ENCODE peak calls at places on chromosomes 12 and 14, in four cellular contexts. One of them, this sample, is unnamed.

GRCh38 chr12:24711609-24712008 is 237.3 kb downstream of the BCAT1 start:
- DNase-seq in thoracic aorta: no peak
- DNase-seq in foreskin fibroblast: no peak
- DNase-seq in hepatocyte: no peak
- DNase-seq in this sample: no peak

GRCh38 chr14:32709072-32709471 is 229.6 kb upstream of the NPAS3 start:
- DNase-seq in foreskin fibroblast: peak
- DNase-seq in hepatocyte: peak
- DNase-seq in thoracic aorta: no peak
- DNase-seq in this sample: peak

GRCh38 chr12:80195143-80195726 is 95.9 kb downstream of the OTOGL start:
- DNase-seq in thoracic aorta: no peak
- DNase-seq in foreskin fibroblast: peak
- DNase-seq in hepatocyte: peak
- DNase-seq in this sample: no peak

GRCh38 chr14:29521526-29522137 is 406.0 kb downstream of the PRKD1 start:
- DNase-seq in thoracic aorta: no peak
- DNase-seq in hepatocyte: peak
- DNase-seq in foreskin fibroblast: no peak
- DNase-seq in this sample: no peak

GRCh38 chr14:102344485-102344884 is 18.2 kb downstream of the CINP start:
- DNase-seq in foreskin fibroblast: no peak
- DNase-seq in hepatocyte: no peak
- DNase-seq in thoracic aorta: no peak
- DNase-seq in this sample: no peak

GRCh38 chr12:92463171-92463570 is 239.6 kb upstream of the PLEKHG7 start:
- DNase-seq in thoracic aorta: no peak
- DNase-seq in foreskin fibroblast: no peak
- DNase-seq in hepatocyte: no peak
- DNase-seq in this sample: no peak

GRCh38 chr12:124681779-124682391 is 114.5 kb upstream of the NCOR2 start:
- DNase-seq in foreskin fibroblast: peak
- DNase-seq in thoracic aorta: no peak
- DNase-seq in hepatocyte: no peak
- DNase-seq in this sample: peak

GRCh38 chr14:35122696-35123387 is 490 bp downstream of the PRORP start:
- DNase-seq in hepatocyte: peak
- DNase-seq in thoracic aorta: no peak
- DNase-seq in foreskin fibroblast: peak
- DNase-seq in this sample: peak

GRCh38 chr14:85447883-85448282 is 82.1 kb upstream of the FLRT2 start:
- DNase-seq in thoracic aorta: no peak
- DNase-seq in foreskin fibroblast: no peak
- DNase-seq in hepatocyte: no peak
- DNase-seq in this sample: no peak

GRCh38 chr12:87756721-87757120 is 272.5 kb downstream of the C12orf50 start:
- DNase-seq in thoracic aorta: no peak
- DNase-seq in hepatocyte: no peak
- DNase-seq in foreskin fibroblast: no peak
- DNase-seq in this sample: no peak

GRCh38 chr12:54032627-54033100 is at the start of gene HOXC5:
- DNase-seq in hepatocyte: peak
- DNase-seq in foreskin fibroblast: peak
- DNase-seq in thoracic aorta: no peak
- DNase-seq in this sample: no peak

GRCh38 chr12:94561943-94562411 is 88.4 kb downstream of the TMCC3 start:
- DNase-seq in thoracic aorta: no peak
- DNase-seq in hepatocyte: no peak
- DNase-seq in foreskin fibroblast: peak
- DNase-seq in this sample: no peak

GRCh38 chr14:104114421-104115130 is 23.8 kb upstream of the KIF26A start:
- DNase-seq in thoracic aorta: no peak
- DNase-seq in hepatocyte: no peak
- DNase-seq in foreskin fibroblast: no peak
- DNase-seq in this sample: peak

GRCh38 chr14:78904094-78904493 is 733.9 kb downstream of the NRXN3 start:
- DNase-seq in hepatocyte: no peak
- DNase-seq in thoracic aorta: no peak
- DNase-seq in foreskin fibroblast: no peak
- DNase-seq in this sample: no peak

GRCh38 chr12:47942327-47943230 is 20.8 kb upstream of the TMEM106C start:
- DNase-seq in foreskin fibroblast: no peak
- DNase-seq in thoracic aorta: no peak
- DNase-seq in hepatocyte: no peak
- DNase-seq in this sample: peak

GRCh38 chr12:111211910-111212757 is 156.8 kb downstream of the PHETA1 start:
- DNase-seq in hepatocyte: peak
- DNase-seq in foreskin fibroblast: no peak
- DNase-seq in thoracic aorta: no peak
- DNase-seq in this sample: no peak

GRCh38 chr12:90499793-90500192 is 455.2 kb downstream of the CCER1 start:
- DNase-seq in hepatocyte: peak
- DNase-seq in foreskin fibroblast: no peak
- DNase-seq in thoracic aorta: no peak
- DNase-seq in this sample: no peak

GRCh38 chr14:65832431-65833253 is 420.1 kb downstream of the FUT8 start:
- DNase-seq in foreskin fibroblast: no peak
- DNase-seq in thoracic aorta: no peak
- DNase-seq in hepatocyte: no peak
- DNase-seq in this sample: no peak

GRCh38 chr14:103743691-103744090 is 28.1 kb downstream of the ZFYVE21 start:
- DNase-seq in thoracic aorta: no peak
- DNase-seq in hepatocyte: peak
- DNase-seq in foreskin fibroblast: no peak
- DNase-seq in this sample: peak

GRCh38 chr12:28409892-28410291 is 219.6 kb downstream of the CCDC91 start:
- DNase-seq in hepatocyte: no peak
- DNase-seq in thoracic aorta: no peak
- DNase-seq in foreskin fibroblast: peak
- DNase-seq in this sample: no peak

GRCh38 chr12:87163122-87163521 is 866.1 kb downstream of the C12orf50 start:
- DNase-seq in hepatocyte: no peak
- DNase-seq in thoracic aorta: no peak
- DNase-seq in foreskin fibroblast: no peak
- DNase-seq in this sample: no peak

GRCh38 chr12:32437095-32437515 is 37.7 kb downstream of the FGD4 start:
- DNase-seq in hepatocyte: peak
- DNase-seq in foreskin fibroblast: peak
- DNase-seq in thoracic aorta: no peak
- DNase-seq in this sample: no peak

GRCh38 chr12:80580254-80580653 is 127.2 kb upstream of the MYF6 start:
- DNase-seq in hepatocyte: no peak
- DNase-seq in foreskin fibroblast: peak
- DNase-seq in thoracic aorta: no peak
- DNase-seq in this sample: no peak

GRCh38 chr12:54028324-54029201 is at the start of gene HOXC6:
- DNase-seq in hepatocyte: peak
- DNase-seq in thoracic aorta: no peak
- DNase-seq in foreskin fibroblast: no peak
- DNase-seq in this sample: no peak

GRCh38 chr12:80325167-80325959 is 118.7 kb upstream of the PTPRQ start:
- DNase-seq in foreskin fibroblast: peak
- DNase-seq in thoracic aorta: no peak
- DNase-seq in hepatocyte: no peak
- DNase-seq in this sample: no peak

GRCh38 chr14:77340389-77340788 is 19.6 kb downstream of the GSTZ1 start:
- DNase-seq in foreskin fibroblast: no peak
- DNase-seq in hepatocyte: no peak
- DNase-seq in thoracic aorta: no peak
- DNase-seq in this sample: no peak

GRCh38 chr12:11812558-11813421 is 163.3 kb downstream of the ETV6 start:
- DNase-seq in thoracic aorta: no peak
- DNase-seq in foreskin fibroblast: no peak
- DNase-seq in hepatocyte: peak
- DNase-seq in this sample: no peak

GRCh38 chr12:76555226-76555767 is 4.3 kb downstream of the OSBPL8 start:
- DNase-seq in hepatocyte: no peak
- DNase-seq in foreskin fibroblast: no peak
- DNase-seq in thoracic aorta: no peak
- DNase-seq in this sample: no peak

GRCh38 chr12:49331360-49332222 is 5.4 kb downstream of the C1QL4 start:
- DNase-seq in foreskin fibroblast: peak
- DNase-seq in thoracic aorta: no peak
- DNase-seq in hepatocyte: peak
- DNase-seq in this sample: no peak

GRCh38 chr12:48128800-48129199 is 9.6 kb downstream of the PFKM start:
- DNase-seq in foreskin fibroblast: no peak
- DNase-seq in thoracic aorta: no peak
- DNase-seq in hepatocyte: no peak
- DNase-seq in this sample: no peak

GRCh38 chr14:103561381-103562134 is 899 bp downstream of the BAG5 start:
- DNase-seq in thoracic aorta: no peak
- DNase-seq in foreskin fibroblast: peak
- DNase-seq in hepatocyte: peak
- DNase-seq in this sample: no peak

GRCh38 chr12:50620050-50620974 is 115.5 kb downstream of the DIP2B start:
- DNase-seq in hepatocyte: peak
- DNase-seq in thoracic aorta: no peak
- DNase-seq in foreskin fibroblast: peak
- DNase-seq in this sample: no peak
- TF ChIP-seq CTCF in hepatocyte: no peak
- TF ChIP-seq CTCF in thoracic aorta: no peak
- TF ChIP-seq CTCF in foreskin fibroblast: no peak
- TF ChIP-seq CTCF in this sample: no peak

DNA sequence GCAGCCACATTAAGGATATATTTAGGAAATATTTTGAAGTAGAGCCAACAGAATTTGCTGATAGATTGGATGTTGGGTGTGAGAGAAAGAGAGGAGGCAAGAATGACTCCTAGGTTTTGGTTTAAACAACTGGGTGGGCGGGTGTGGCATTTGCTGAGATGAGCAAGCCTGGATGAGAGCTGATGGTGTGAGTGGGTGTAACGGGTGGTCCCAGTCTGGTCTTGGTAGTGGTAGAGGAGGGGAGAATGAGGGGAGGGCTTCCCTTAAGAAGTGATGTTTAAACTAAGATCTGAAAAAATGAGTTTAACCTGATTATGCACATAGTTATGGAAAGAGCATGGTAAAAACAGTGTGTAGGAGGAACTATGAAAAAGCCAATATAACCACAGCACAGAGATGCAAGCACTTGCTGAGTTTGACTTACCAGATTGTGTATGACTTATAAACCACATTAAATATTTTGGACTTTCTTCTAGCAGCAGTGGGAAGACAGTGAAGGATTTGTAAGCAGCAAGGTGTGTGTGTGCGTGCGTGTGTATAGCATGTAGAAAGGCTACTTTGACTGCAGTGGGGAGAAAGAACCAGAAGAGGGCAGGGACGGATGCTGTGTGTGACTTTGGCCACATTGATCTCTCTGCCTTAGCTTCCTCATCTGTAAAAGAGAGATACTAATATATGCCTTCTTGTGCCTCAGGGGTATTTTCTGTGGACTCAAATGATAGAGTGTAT is 139.7 kb downstream of the PRIMA1 start:
- DNase-seq in hepatocyte: peak
- DNase-seq in thoracic aorta: no peak
- DNase-seq in foreskin fibroblast: no peak
- DNase-seq in this sample: no peak
- TF ChIP-seq CTCF in hepatocyte: peak
- TF ChIP-seq CTCF in thoracic aorta: no peak
- TF ChIP-seq CTCF in foreskin fibroblast: no peak
- TF ChIP-seq CTCF in this sample: no peak

DNA sequence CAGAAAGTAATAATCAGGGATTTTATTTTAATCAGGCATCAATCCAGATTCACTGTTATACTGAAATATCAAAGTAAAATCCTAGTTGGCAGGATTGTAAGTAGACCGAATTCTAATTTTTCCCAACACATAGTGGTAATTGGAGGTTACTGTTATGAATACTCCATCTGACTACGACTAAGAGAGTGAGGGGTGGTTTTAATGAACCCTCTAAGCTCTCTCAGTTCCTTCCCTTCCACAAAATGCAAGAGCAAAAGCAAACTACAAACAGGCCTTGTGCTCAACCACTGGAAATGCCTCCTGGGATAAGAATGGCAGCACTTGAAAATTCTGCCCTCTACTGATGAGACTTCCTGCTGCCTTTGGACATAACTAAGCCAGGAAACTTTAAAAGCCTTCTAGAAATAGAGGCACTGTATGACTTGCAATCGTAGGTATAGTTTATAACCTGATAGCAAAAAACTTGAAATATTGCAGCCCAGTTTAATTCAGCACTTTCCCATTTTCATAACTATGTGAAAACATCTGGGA is 184.8 kb downstream of the SLC16A7 start:
- DNase-seq in hepatocyte: peak
- DNase-seq in thoracic aorta: no peak
- DNase-seq in foreskin fibroblast: peak
- DNase-seq in this sample: no peak
- TF ChIP-seq CTCF in hepatocyte: peak
- TF ChIP-seq CTCF in thoracic aorta: peak
- TF ChIP-seq CTCF in foreskin fibroblast: peak
- TF ChIP-seq CTCF in this sample: peak

DNA sequence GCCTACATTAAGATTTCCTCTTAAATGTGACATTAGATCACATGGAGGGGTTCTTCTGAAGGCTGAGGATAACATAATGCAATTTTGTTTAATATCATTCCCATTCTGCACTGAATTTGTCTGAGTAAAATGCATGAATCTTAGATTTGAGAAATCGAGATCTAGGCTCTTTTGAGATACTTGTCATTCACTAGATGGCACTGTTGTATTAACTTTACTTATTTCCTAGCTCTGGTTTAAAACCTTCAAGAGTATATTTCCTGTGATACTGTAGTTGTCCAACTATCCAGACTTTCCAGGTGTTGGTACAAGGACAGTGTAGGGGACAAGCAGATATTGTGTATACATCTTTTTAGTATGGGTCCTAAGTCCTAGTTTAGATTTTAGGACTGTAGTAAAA is 91.7 kb upstream of the SEL1L start:
- DNase-seq in foreskin fibroblast: no peak
- DNase-seq in hepatocyte: peak
- DNase-seq in thoracic aorta: no peak
- DNase-seq in this sample: no peak
- TF ChIP-seq CTCF in foreskin fibroblast: no peak
- TF ChIP-seq CTCF in hepatocyte: peak
- TF ChIP-seq CTCF in thoracic aorta: peak
- TF ChIP-seq CTCF in this sample: peak

GRCh38 chr14:101072945-101073597 is 169.5 kb upstream of the RTL1 start:
- DNase-seq in thoracic aorta: peak
- DNase-seq in hepatocyte: peak
- DNase-seq in foreskin fibroblast: peak
- DNase-seq in this sample: peak
- TF ChIP-seq CTCF in thoracic aorta: no peak
- TF ChIP-seq CTCF in hepatocyte: peak
- TF ChIP-seq CTCF in foreskin fibroblast: no peak
- TF ChIP-seq CTCF in this sample: no peak

DNA sequence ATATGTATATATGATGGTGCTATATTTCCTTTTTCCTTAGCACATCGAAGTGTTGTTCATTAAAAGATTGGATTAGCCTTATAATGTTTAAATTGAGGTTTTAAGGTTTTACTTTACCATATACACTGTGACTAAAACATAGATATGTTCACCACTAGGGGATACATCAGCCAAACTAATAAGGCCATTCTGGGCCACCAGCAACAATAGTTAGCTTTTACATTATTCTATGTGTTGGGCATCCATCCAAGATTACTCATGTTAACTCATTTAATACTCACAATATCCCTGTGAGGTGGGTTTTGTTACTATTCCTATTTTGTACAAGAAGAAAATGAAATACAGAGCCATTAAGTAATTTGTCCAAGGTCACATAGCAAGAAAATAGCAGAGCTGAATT is 202.6 kb upstream of the AVPR1A start:
- DNase-seq in hepatocyte: no peak
- DNase-seq in thoracic aorta: no peak
- DNase-seq in foreskin fibroblast: peak
- DNase-seq in this sample: no peak
- TF ChIP-seq CTCF in hepatocyte: no peak
- TF ChIP-seq CTCF in thoracic aorta: no peak
- TF ChIP-seq CTCF in foreskin fibroblast: no peak
- TF ChIP-seq CTCF in this sample: no peak